ENCODE peak calls at places on chromosomes 1 and 21, in eight cellular contexts. D is colonic mucosa, F is keratinocyte, K is neuronal stem cell, C is fibroblast of lung, Z is HepG2, S is mesenchymal stem cell, Y is mammary epithelial cell. X is an unnamed sample.

GRCh38 chr1:38817958-38818705 is 41.4 kb downstream of the RRAGC start:
- DNase-seq in D (no peak), F (no peak), K (peak), C (no peak), Z (no peak), S (peak), Y (no peak), X (no peak)

GRCh38 chr1:42328047-42328625 is 6.9 kb downstream of the FOXJ3 start:
- DNase-seq in D (no peak), F (no peak), K (no peak), C (no peak), Z (no peak), S (no peak), Y (no peak), X (no peak)

GRCh38 chr1:227124461-227124860 is 184.4 kb downstream of the COQ8A start:
- DNase-seq in D (no peak), F (no peak), K (no peak), C (peak), Z (no peak), S (no peak), Y (no peak), X (no peak)

GRCh38 chr1:177278626-177279390 is 108.0 kb downstream of the BRINP2 start:
- DNase-seq in D (no peak), F (no peak), K (no peak), C (peak), Z (no peak), S (peak), Y (peak), X (peak)

GRCh38 chr1:6103854-6104530 is 58.3 kb downstream of the KCNAB2 start:
- DNase-seq in D (no peak), F (no peak), K (no peak), C (no peak), Z (no peak), S (no peak), Y (no peak), X (no peak)

GRCh38 chr1:46687095-46687659 is 15.5 kb downstream of the TEX38 start:
- DNase-seq in D (peak), F (no peak), K (no peak), C (peak), Z (no peak), S (no peak), Y (peak), X (peak)

GRCh38 chr1:158686430-158687009 is at the start of gene SPTA1:
- DNase-seq in D (no peak), F (no peak), K (no peak), C (no peak), Z (no peak), S (peak), Y (no peak), X (peak)

GRCh38 chr1:25342846-25343245 is 4.7 kb downstream of the TMEM50A start:
- DNase-seq in D (no peak), F (no peak), K (no peak), C (no peak), Z (no peak), S (no peak), Y (no peak), X (no peak)

GRCh38 chr1:180231506-180232420 is 1.7 kb downstream of the LHX4 start:
- DNase-seq in D (peak), F (no peak), K (no peak), C (peak), Z (no peak), S (peak), Y (peak), X (peak)

GRCh38 chr1:42913426-42914091 is 45.1 kb downstream of the SLC2A1 start:
- DNase-seq in D (peak), F (no peak), K (peak), C (peak), Z (peak), S (peak), Y (peak), X (peak)

GRCh38 chr1:14265515-14265914 is 333.0 kb upstream of the KAZN start:
- DNase-seq in D (no peak), F (no peak), K (no peak), C (no peak), Z (no peak), S (no peak), Y (no peak), X (no peak)

GRCh38 chr1:225581193-225581592 is 71.7 kb downstream of the ENAH start:
- DNase-seq in D (no peak), F (no peak), K (no peak), C (no peak), Z (no peak), S (no peak), Y (no peak), X (no peak)

GRCh38 chr1:225580180-225581099 is 72.5 kb downstream of the ENAH start:
- DNase-seq in D (no peak), F (no peak), K (no peak), C (no peak), Z (no peak), S (no peak), Y (no peak), X (no peak)

GRCh38 chr1:225578247-225578646 is 74.7 kb downstream of the ENAH start:
- DNase-seq in D (no peak), F (no peak), K (no peak), C (peak), Z (no peak), S (no peak), Y (no peak), X (no peak)

GRCh38 chr1:225573216-225573615 is 79.7 kb downstream of the ENAH start:
- DNase-seq in D (no peak), F (no peak), K (no peak), C (peak), Z (no peak), S (no peak), Y (no peak), X (no peak)

GRCh38 chr1:225577243-225577642 is 75.7 kb downstream of the ENAH start:
- DNase-seq in D (no peak), F (no peak), K (no peak), C (peak), Z (no peak), S (peak), Y (no peak), X (no peak)
- H3K4me3 ChIP-seq in D (no peak), F (no peak), K (no peak), C (no peak), Z (no peak), S (no peak), Y (no peak), X (no peak)

DNA sequence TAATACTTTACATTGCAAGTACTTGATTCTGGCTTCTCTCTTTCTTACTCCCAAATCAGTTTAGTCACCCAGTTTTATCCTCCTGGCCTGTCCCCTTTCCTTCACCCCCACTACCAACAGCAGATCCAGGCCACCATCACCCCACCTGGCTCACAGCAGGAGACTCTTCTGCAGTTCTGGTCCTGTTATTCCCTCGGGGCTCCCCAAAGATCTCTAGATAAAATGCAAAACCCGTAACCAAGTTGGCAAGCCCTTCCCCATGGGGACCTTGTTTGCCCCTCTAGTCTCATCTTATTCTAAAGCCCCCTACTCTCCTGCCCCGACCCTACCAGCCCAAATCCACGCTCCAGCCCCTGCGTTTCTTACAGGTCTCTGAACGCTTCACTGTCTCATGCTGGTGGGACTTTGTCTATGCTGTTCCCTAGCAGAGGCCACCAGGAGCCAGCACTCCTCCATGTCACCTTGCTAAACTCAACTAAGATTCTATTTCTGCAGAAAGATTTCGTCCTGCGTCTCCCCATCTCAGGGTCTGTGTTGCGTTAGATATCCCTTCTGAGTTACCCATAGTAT is 4.0 kb downstream of the ABCG1 start:
- DNase-seq in D (no peak), F (no peak), K (no peak), C (no peak), Z (no peak), S (no peak), Y (no peak), X (no peak)
- H3K4me3 ChIP-seq in D (no peak), F (no peak), K (no peak), C (no peak), Z (no peak), S (no peak), Y (no peak), X (no peak)

GRCh38 chr1:27054381-27054780 is 41.7 kb upstream of the TENT5B start:
- DNase-seq in D (no peak), F (no peak), K (no peak), C (no peak), Z (no peak), S (no peak), Y (no peak), X (no peak)

GRCh38 chr1:27057389-27057788 is 44.7 kb upstream of the TENT5B start:
- DNase-seq in D (no peak), F (no peak), K (no peak), C (no peak), Z (no peak), S (no peak), Y (no peak), X (no peak)

GRCh38 chr1:27060879-27061278 is 48.2 kb upstream of the TENT5B start:
- DNase-seq in D (no peak), F (no peak), K (no peak), C (no peak), Z (no peak), S (no peak), Y (no peak), X (no peak)

GRCh38 chr1:27058976-27059688 is 46.5 kb upstream of the TENT5B start:
- DNase-seq in D (no peak), F (no peak), K (no peak), C (no peak), Z (no peak), S (no peak), Y (no peak), X (no peak)

DNA sequence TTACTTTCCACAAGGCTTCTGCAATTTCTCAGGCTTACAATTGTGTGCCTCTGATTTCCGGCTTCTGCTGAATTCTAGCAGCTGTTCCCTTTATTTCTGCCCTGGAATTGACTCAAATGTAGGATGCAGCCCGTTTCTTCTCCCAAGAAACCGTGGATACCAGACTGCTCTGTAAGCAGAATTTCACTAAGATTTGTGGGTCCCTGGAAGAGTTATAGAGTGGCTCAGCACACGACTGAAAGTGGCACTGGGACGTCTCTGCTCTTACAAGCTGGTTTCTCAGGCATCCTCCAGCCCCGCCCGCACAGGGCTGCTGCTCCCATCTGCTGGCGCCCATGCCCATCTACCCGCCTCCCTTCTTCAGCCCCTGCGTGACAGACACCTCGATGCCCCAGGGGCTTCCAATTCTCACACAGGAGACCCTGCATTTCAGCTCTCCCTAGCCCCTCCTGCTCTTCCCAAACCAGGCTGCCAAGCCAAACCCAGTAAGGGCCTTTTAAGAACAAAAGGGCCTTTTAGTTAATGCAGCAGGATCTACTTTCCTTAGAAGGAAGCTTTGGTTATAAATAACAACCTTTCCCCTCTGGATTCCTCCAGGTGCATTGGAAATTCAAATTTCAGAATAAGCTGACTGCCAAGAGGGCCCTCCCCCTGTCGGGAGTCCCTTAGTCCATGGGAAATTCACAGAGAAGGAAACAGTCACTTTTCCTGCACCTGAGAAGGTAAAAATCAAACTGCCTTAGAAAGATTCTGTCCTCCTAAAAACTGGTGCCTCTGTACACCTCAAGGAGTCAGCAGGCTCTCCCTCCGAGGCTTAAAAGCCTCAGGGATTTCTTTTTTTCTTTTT is 45.4 kb upstream of the TENT5B start:
- DNase-seq in D (peak), F (no peak), K (no peak), C (no peak), Z (no peak), S (no peak), Y (no peak), X (no peak)
- H3K4me3 ChIP-seq in D (no peak), F (no peak), K (no peak), C (no peak), Z (no peak), S (no peak), Y (no peak), X (no peak)

GRCh38 chr1:167628754-167629515 is 1.1 kb upstream of the RCSD1 start:
- DNase-seq in D (no peak), F (no peak), K (no peak), C (no peak), Z (no peak), S (no peak), Y (no peak), X (no peak)
- H3K4me3 ChIP-seq in D (no peak), F (no peak), K (no peak), C (no peak), Z (no peak), S (no peak), Y (no peak), X (no peak)

GRCh38 chr1:110003747-110004428 is 19.3 kb downstream of the AHCYL1 start:
- DNase-seq in D (peak), F (peak), K (peak), C (peak), Z (peak), S (peak), Y (peak), X (peak)
- H3K4me3 ChIP-seq in D (no peak), F (peak), K (no peak), C (peak), Z (no peak), S (no peak), Y (peak), X (peak)

GRCh38 chr21:37372127-37372731 is 5.7 kb downstream of the DYRK1A start:
- DNase-seq in D (no peak), F (no peak), K (no peak), C (no peak), Z (no peak), S (no peak), Y (no peak), X (no peak)

GRCh38 chr21:37370152-37371040 is 3.8 kb downstream of the DYRK1A start:
- DNase-seq in D (no peak), F (no peak), K (no peak), C (peak), Z (no peak), S (peak), Y (peak), X (peak)

GRCh38 chr21:37368536-37369279 is 2.1 kb downstream of the DYRK1A start:
- DNase-seq in D (peak), F (peak), K (no peak), C (peak), Z (no peak), S (peak), Y (peak), X (peak)

GRCh38 chr21:37369307-37369854 is 2.8 kb downstream of the DYRK1A start:
- DNase-seq in D (no peak), F (no peak), K (no peak), C (no peak), Z (no peak), S (no peak), Y (no peak), X (no peak)

DNA sequence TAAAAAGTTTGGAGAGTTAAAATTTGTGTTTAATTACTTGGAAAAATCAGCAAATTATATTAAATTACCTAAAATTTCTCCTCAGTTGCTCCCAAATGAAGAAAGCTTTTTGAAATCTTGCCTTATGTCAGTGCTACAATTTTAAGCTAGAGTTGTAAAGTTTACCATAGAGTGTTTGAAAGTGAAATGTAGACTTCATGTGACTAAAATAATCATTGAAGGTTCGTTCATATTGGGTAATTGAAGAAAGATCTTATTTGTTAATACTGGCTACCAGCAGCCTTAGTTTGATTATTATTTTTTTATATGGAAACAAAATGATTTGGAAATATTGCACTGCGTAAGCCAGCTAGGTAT is 4.4 kb downstream of the DYRK1A start:
- DNase-seq in D (no peak), F (no peak), K (no peak), C (no peak), Z (no peak), S (no peak), Y (no peak), X (no peak)
- H3K4me3 ChIP-seq in D (no peak), F (no peak), K (no peak), C (peak), Z (no peak), S (no peak), Y (no peak), X (no peak)

GRCh38 chr1:206049919-206050600 is 2.9 kb upstream of the RHEX start:
- DNase-seq in D (no peak), F (no peak), K (no peak), C (no peak), Z (no peak), S (no peak), Y (no peak), X (no peak)
- H3K4me3 ChIP-seq in D (no peak), F (no peak), K (no peak), C (no peak), Z (no peak), S (no peak), Y (no peak), X (no peak)

GRCh38 chr21:20998886-20999285 is 677 bp downstream of the NCAM2 start:
- DNase-seq in D (no peak), F (no peak), K (no peak), C (no peak), Z (no peak), S (no peak), Y (no peak), X (no peak)

GRCh38 chr21:20997633-20998455 is at the start of gene NCAM2:
- DNase-seq in D (peak), F (no peak), K (peak), C (peak), Z (peak), S (peak), Y (peak), X (peak)

GRCh38 chr21:21000576-21001175 is 2.5 kb downstream of the NCAM2 start:
- DNase-seq in D (no peak), F (no peak), K (no peak), C (no peak), Z (no peak), S (no peak), Y (no peak), X (no peak)

GRCh38 chr21:20998456-20998789 is 214 bp downstream of the NCAM2 start:
- DNase-seq in D (no peak), F (no peak), K (no peak), C (no peak), Z (no peak), S (no peak), Y (no peak), X (no peak)

GRCh38 chr21:20999567-21000169 is 1.5 kb downstream of the NCAM2 start:
- DNase-seq in D (peak), F (no peak), K (peak), C (peak), Z (peak), S (peak), Y (peak), X (peak)
- H3K4me3 ChIP-seq in D (no peak), F (no peak), K (no peak), C (peak), Z (no peak), S (no peak), Y (no peak), X (no peak)

X was measured in fibroblast of mammary gland.